ENCODE peak calls at places on chromosomes 3 and 15, in five cellular contexts. B is mucosa of descending colon; O is CD8-positive, alpha-beta T cell; T is lung; F is tibial nerve. A is an unnamed sample.

GRCh38 chr3:108736821-108737220 is 20.4 kb downstream of the RETNLB start:
- DNase-seq in B (no peak), O (no peak), T (no peak), F (no peak), A (no peak)

GRCh38 chr15:95017950-95018349 is 786.6 kb downstream of the MCTP2 start:
- DNase-seq in B (peak; percentile 39), O (no peak), T (no peak), F (peak; percentile 53), A (peak; percentile 67)

GRCh38 chr15:97059276-97059675 is 728.8 kb downstream of the NR2F2 start:
- DNase-seq in B (no peak), O (no peak), T (no peak), F (no peak), A (no peak)

GRCh38 chr3:10351013-10351735 is 30.3 kb upstream of the SEC13 start:
- DNase-seq in B (no peak), O (no peak), T (no peak), F (no peak), A (no peak)

GRCh38 chr15:40770147-40770721 is 454 bp downstream of the C15orf62 start:
- DNase-seq in B (peak; percentile 68), O (no peak), T (no peak), F (no peak), A (no peak)

GRCh38 chr3:42755681-42756578 is 17.1 kb downstream of the CCDC13 start:
- DNase-seq in B (no peak), O (no peak), T (no peak), F (no peak), A (no peak)

GRCh38 chr15:79635897-79636596 is 203.9 kb downstream of the MINAR1 start:
- DNase-seq in B (no peak), O (no peak), T (no peak), F (no peak), A (no peak)

GRCh38 chr15:55900019-55900418 is 93.4 kb downstream of the NEDD4 start:
- DNase-seq in B (no peak), O (no peak), T (no peak), F (no peak), A (no peak)

GRCh38 chr15:64236156-64236555 is 73.3 kb upstream of the PPIB start:
- DNase-seq in B (no peak), O (no peak), T (no peak), F (no peak), A (no peak)

GRCh38 chr15:69087581-69087980 is 72.9 kb upstream of the GLCE start:
- DNase-seq in B (no peak), O (no peak), T (no peak), F (no peak), A (no peak)

GRCh38 chr3:168073842-168074311 is 21.8 kb downstream of the GOLIM4 start:
- DNase-seq in B (no peak), O (no peak), T (no peak), F (no peak), A (no peak)

GRCh38 chr3:10299175-10299574 is 6.4 kb upstream of the GHRL start:
- DNase-seq in B (no peak), O (no peak), T (no peak), F (no peak), A (no peak)

GRCh38 chr3:30073622-30074021 is 532.8 kb upstream of the TGFBR2 start:
- DNase-seq in B (no peak), O (no peak), T (no peak), F (no peak), A (no peak)

GRCh38 chr15:101439920-101440319 is 49.6 kb downstream of the PCSK6 start:
- DNase-seq in B (no peak), O (no peak), T (no peak), F (no peak), A (no peak)

GRCh38 chr3:197888511-197888910 is 61.5 kb upstream of the RPL35A start:
- DNase-seq in B (no peak), O (no peak), T (no peak), F (no peak), A (no peak)

GRCh38 chr3:53044371-53045106 is 1.3 kb downstream of the SFMBT1 start:
- DNase-seq in B (no peak), O (peak; percentile 39), T (no peak), F (peak; percentile 7), A (peak; percentile 29)

DNA sequence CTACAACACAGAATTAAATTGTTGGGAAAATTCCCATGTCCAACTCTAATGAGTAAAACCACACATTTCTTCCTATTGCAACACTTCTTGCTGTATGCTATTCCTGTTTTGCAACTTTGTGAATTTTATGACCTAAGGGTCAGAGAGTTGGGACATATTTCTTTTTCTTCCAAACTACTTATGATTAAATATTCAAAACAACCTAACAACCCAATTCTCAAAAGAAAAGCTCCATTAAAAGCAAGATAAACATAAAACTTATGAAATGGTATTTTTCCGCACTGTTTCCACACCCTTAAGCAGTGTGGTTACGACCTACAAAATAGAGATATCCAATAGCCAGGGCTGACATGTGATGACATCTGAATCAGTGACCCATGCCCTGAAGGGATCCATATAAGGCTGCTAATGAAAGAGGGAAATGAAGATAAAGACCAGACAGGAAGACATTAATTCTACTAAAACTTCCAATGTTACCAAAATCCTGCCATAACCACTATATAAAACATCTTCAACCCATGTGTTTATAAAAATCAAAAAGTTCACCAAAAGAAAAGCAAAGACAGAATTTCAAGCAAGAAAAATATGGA is 45.6 kb downstream of the DMXL2 start:
- DNase-seq in B (no peak), O (no peak), T (no peak), F (peak; percentile 51), A (no peak)
- H3K4me3 ChIP-seq in B (no peak overlapping the region), O (no peak overlapping the region), T (no peak overlapping the region), F (no peak overlapping the region), A (no peak overlapping the region)

DNA sequence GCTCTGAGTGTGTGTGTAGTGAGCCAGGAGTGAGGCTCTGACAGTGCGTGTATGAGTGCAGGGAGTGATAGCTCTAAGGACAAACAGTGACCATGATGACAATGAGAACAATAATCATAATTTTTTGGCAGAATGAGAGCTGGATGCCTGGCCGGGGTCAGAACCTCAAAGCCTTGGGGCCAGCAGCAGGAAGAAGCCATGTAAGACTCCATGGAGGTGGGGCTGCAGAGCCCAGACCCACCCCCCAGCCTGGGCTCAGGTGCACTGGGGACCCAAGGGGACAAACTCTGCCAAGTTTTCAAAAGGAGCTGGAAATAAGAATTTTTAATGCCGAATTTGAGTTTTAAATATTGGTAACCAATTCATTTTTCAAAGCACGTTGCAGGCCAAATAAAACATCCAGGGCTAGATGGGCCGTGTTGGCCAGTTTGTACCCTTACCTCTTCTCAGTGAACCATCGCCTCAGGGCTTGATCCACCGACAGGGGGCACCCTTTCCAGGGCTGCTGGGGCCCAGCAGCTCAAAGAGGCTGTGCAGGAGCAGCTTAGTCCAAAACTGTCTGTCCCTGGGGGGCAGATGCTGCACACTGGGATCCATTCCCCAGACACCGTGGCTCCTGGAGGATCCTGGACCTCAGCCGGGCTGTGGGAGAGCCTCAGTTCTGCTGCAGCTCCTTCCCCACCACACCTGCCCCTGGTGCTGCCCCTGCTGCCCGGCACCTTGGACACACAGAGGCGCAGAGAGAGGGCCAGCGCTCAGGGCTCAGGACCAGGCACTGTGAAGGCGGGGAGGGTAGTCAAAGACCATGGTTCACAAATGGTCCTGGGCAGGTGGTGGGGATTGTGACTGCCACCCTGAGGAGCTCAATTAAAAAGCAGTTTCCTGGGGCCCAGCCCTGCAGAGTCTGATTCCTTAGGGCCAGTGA is 86.1 kb upstream of the PRR20G start:
- DNase-seq in B (peak; percentile 50), O (no peak), T (no peak), F (no peak), A (no peak)
- TF ChIP-seq CTCF in B (no peak), O (no peak), T (no peak), F (no peak), A (peak; percentile 11)

GRCh38 chr15:61034793-61035710 is 194.1 kb downstream of the RORA start:
- DNase-seq in B (no peak), O (no peak), T (no peak), F (no peak), A (no peak)
- H3K4me3 ChIP-seq in B (no peak overlapping the region), O (no peak overlapping the region), T (no peak overlapping the region), F (no peak overlapping the region), A (no peak overlapping the region)

DNA sequence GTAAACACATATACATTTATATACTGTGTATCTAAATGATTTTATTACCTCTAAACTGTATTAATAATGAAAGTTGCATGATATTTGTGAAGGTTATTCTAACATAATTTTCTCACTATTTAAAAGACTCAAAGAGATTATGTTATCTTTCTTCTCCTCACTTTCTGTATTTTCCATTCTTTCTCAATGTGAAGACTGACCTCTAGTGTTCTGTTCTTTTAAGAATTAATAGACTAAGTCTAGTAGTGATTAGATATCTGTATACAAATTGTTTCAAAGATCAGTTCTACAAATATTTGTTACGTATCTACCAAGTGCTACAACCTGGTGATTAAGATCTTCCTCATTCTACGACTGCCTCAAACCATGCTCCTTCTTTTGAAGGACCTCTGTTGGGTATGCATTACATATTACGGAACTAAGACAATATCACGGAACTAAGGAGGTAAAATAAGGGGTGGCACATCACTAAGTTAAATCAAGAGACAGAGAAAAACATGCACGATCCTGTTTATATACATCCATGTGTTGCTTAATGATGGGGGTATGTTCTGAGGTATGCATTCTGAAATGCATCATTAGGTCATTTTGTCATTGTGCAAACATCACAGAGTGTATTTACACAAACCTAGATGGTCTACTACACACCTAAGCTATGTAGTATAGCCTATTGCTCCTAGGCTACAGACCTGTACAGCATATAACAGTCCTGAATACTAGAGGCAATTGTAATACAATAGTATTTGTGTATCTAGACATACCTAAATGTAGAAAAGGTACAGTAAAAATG is 161.5 kb upstream of the KBTBD8 start:
- DNase-seq in B (no peak), O (no peak), T (no peak), F (no peak), A (no peak)
- TF ChIP-seq CTCF in B (no peak), O (no peak), T (no peak), F (peak; percentile 17), A (peak; percentile 42)

A was measured in heart right ventricle.